ENCODE peak calls at places on chromosomes 13 and 19, in ten cellular contexts. P is iPS DF 6.9; K is globus pallidus; G is activated CD4-positive, alpha-beta T cell treated with anti-CD3 and anti-CD28 coated beads for 36 hours; C is NCI-H1092 treated with DMSO at 0.1 percent for 48 hours; V is AG04450; X is NCI-H1417 treated with DMSO at 0.1 percent for 48 hours; I is pulmonary artery endothelial cell; S is glutamatergic neuron; A is heart right ventricle. N is an unnamed sample.

GRCh38 chr19:48819366-48819816 is 8.6 kb upstream of the BCAT2 start:
- DNase-seq in G (no peak), C (peak), K (no peak), A (peak), V (peak), S (no peak), P (no peak), X (no peak), I (no peak), N (no peak)

GRCh38 chr19:54462713-54463530 is 656 bp downstream of the LENG9 start:
- DNase-seq in S (peak), I (no peak), K (peak), G (peak), C (no peak), P (no peak), A (peak), V (no peak), X (no peak), N (peak)

GRCh38 chr13:87235621-87236020 is 435.6 kb upstream of the SLITRK5 start:
- DNase-seq in V (no peak), G (no peak), X (no peak), K (no peak), I (no peak), C (no peak), S (no peak), P (no peak), A (no peak), N (no peak)

GRCh38 chr13:21745307-21745706 is 74.4 kb downstream of the FGF9 start:
- DNase-seq in K (no peak), I (no peak), X (no peak), V (no peak), C (no peak), G (no peak), S (no peak), A (no peak), P (no peak), N (no peak)

GRCh38 chr13:48403151-48403631 is 9.7 kb downstream of the LPAR6 start:
- DNase-seq in G (peak), I (no peak), S (no peak), P (no peak), C (no peak), K (no peak), X (no peak), V (no peak), A (no peak), N (no peak)

GRCh38 chr13:96781141-96781540 is 213.1 kb downstream of the OXGR1 start:
- DNase-seq in P (no peak), A (no peak), G (no peak), I (no peak), V (no peak), C (no peak), S (no peak), K (peak), X (no peak), N (no peak)

GRCh38 chr13:43805681-43806128 is 18.9 kb upstream of the ENOX1 start:
- DNase-seq in G (no peak), A (no peak), P (no peak), S (no peak), K (no peak), I (no peak), X (no peak), V (no peak), C (no peak), N (no peak)

GRCh38 chr19:4083677-4084546 is 17.2 kb upstream of the ZBTB7A start:
- DNase-seq in A (peak), X (no peak), K (no peak), P (no peak), V (no peak), G (peak), C (no peak), S (no peak), I (no peak), N (peak)

GRCh38 chr13:24253520-24254150 is 55.7 kb upstream of the C1QTNF9 start:
- DNase-seq in G (peak), I (no peak), K (no peak), C (no peak), A (no peak), X (no peak), P (no peak), V (no peak), S (no peak), N (no peak)

GRCh38 chr13:23500858-23501257 is 67.4 kb upstream of the SACS start:
- DNase-seq in P (no peak), G (no peak), X (no peak), C (no peak), A (no peak), I (no peak), V (peak), K (no peak), S (no peak), N (no peak)

GRCh38 chr13:51804295-51805172 is 571 bp upstream of the DHRS12 start:
- DNase-seq in S (no peak), C (peak), X (no peak), K (peak), I (no peak), A (peak), V (no peak), G (peak), P (no peak), N (no peak)

GRCh38 chr19:13968383-13968935 is 16.1 kb downstream of the DCAF15 start:
- DNase-seq in S (no peak), G (no peak), P (no peak), A (no peak), I (no peak), V (no peak), K (no peak), C (no peak), X (no peak), N (no peak)

GRCh38 chr13:58313219-58313618 is 681.7 kb downstream of the PCDH17 start:
- DNase-seq in S (no peak), I (no peak), A (no peak), X (no peak), V (no peak), P (no peak), C (no peak), K (no peak), G (no peak), N (no peak)

GRCh38 chr19:47232422-47233211 is 1.6 kb upstream of the BBC3 start:
- DNase-seq in C (no peak), G (peak), S (no peak), V (no peak), I (no peak), X (no peak), A (no peak), P (no peak), K (no peak), N (peak)

GRCh38 chr13:25300861-25301346 is 521 bp upstream of the NUP58 start:
- DNase-seq in V (no peak), C (no peak), X (no peak), I (no peak), P (no peak), K (peak), S (peak), A (peak), G (peak), N (no peak)

GRCh38 chr19:4519521-4520277 is 1.4 kb upstream of the PLIN4 start:
- DNase-seq in V (no peak), I (no peak), C (no peak), P (no peak), X (no peak), K (no peak), G (no peak), S (no peak), A (peak), N (no peak)

GRCh38 chr19:15897738-15898276 is at the start of gene CYP4F2:
- DNase-seq in I (no peak), A (no peak), G (no peak), P (no peak), X (no peak), C (no peak), V (no peak), K (no peak), S (no peak), N (no peak)

GRCh38 chr19:47097396-47098217 is 16.0 kb downstream of the ZC3H4 start:
- DNase-seq in P (no peak), G (no peak), S (peak), K (peak), I (no peak), V (no peak), A (peak), C (no peak), X (no peak), N (no peak)

GRCh38 chr19:12779162-12779993 is 4.0 kb upstream of the HOOK2 start:
- DNase-seq in G (peak), P (no peak), I (no peak), X (no peak), C (peak), S (peak), V (no peak), K (no peak), A (peak), N (peak)

GRCh38 chr13:33472446-33472845 is 186.9 kb upstream of the STARD13 start:
- DNase-seq in I (no peak), G (no peak), A (no peak), S (no peak), V (no peak), C (no peak), X (no peak), P (no peak), K (no peak), N (no peak)

GRCh38 chr13:100128373-100128772 is 39.5 kb downstream of the PCCA start:
- DNase-seq in K (no peak), A (no peak), X (no peak), V (peak), G (peak), C (no peak), I (no peak), S (no peak), P (no peak), N (peak)

GRCh38 chr13:73335226-73335625 is 276.4 kb downstream of the KLF5 start:
- DNase-seq in P (no peak), C (no peak), S (no peak), V (no peak), K (no peak), A (no peak), G (no peak), X (no peak), I (no peak), N (no peak)

GRCh38 chr19:54309811-54310210 is 3.2 kb downstream of the LILRA5 start:
- DNase-seq in P (no peak), I (no peak), K (no peak), X (no peak), C (no peak), A (no peak), V (no peak), S (no peak), G (no peak), N (no peak)

GRCh38 chr13:94351292-94352000 is 128.0 kb downstream of the DCT start:
- DNase-seq in X (no peak), I (no peak), S (no peak), C (no peak), V (peak), A (no peak), K (no peak), P (no peak), G (peak), N (peak)

GRCh38 chr13:51223284-51224270 is 1.4 kb downstream of the FAM124A start:
- DNase-seq in X (no peak), P (no peak), S (no peak), K (peak), C (no peak), G (no peak), A (peak), I (no peak), V (no peak), N (no peak)

GRCh38 chr19:33383722-33384292 is 10.3 kb downstream of the CEBPG start:
- DNase-seq in P (no peak), C (no peak), S (no peak), G (no peak), I (no peak), X (no peak), K (no peak), A (no peak), V (no peak), N (no peak)

GRCh38 chr19:42158926-42159325 is 26.7 kb upstream of the POU2F2 start:
- DNase-seq in X (no peak), I (no peak), V (no peak), G (no peak), C (no peak), K (no peak), S (no peak), P (no peak), A (no peak), N (no peak)

GRCh38 chr19:16258440-16258903 is 60.8 kb downstream of the AP1M1 start:
- DNase-seq in G (no peak), S (no peak), P (no peak), X (no peak), K (peak), V (no peak), I (peak), A (peak), C (no peak), N (no peak)

GRCh38 chr19:32330149-32330548 is 15.3 kb upstream of the ZNF507 start:
- DNase-seq in X (no peak), K (no peak), C (no peak), A (no peak), G (no peak), P (no peak), V (no peak), S (no peak), I (no peak), N (peak)

GRCh38 chr13:99542788-99543406 is 41.6 kb downstream of the TM9SF2 start:
- DNase-seq in A (no peak), V (no peak), P (no peak), K (peak), S (peak), G (peak), I (no peak), X (no peak), C (no peak), N (no peak)

GRCh38 chr19:3123088-3123721 is 12.6 kb upstream of the GNA15 start:
- DNase-seq in A (no peak), P (no peak), V (no peak), I (no peak), G (no peak), S (no peak), X (no peak), K (no peak), C (no peak), N (no peak)

GRCh38 chr19:47607564-47608073 is 1.3 kb upstream of the BICRA start:
- DNase-seq in A (no peak), G (no peak), V (no peak), P (no peak), X (no peak), C (no peak), I (no peak), S (no peak), K (no peak), N (no peak)

GRCh38 chr13:44079413-44080205 is 199.9 kb downstream of the LACC1 start:
- DNase-seq in X (no peak), G (no peak), I (no peak), S (peak), K (no peak), V (no peak), C (no peak), P (no peak), A (no peak), N (no peak)

GRCh38 chr19:1240925-1241324 is 626 bp upstream of the ATP5F1D start:
- DNase-seq in X (no peak), K (no peak), C (no peak), I (no peak), G (no peak), A (no peak), V (no peak), P (no peak), S (no peak), N (no peak)